ENCODE peak calls at places on chromosomes 12 and 14, in four cellular contexts. One of them, this sample, is unnamed.

GRCh38 chr14:22099942-22100763 is 426.5 kb upstream of the OR4E1 start:
- DNase-seq in K562: no peak
- DNase-seq in HepG2: peak; percentile 90
- DNase-seq in HCT116: peak; percentile 61
- DNase-seq in this sample: peak; percentile 70

GRCh38 chr12:56007892-56008471 is 10.9 kb downstream of the SUOX start:
- DNase-seq in HepG2: no peak
- DNase-seq in K562: no peak
- DNase-seq in HCT116: no peak
- DNase-seq in this sample: no peak

GRCh38 chr14:66572836-66573235 is 64.9 kb downstream of the GPHN start:
- DNase-seq in HepG2: no peak
- DNase-seq in HCT116: no peak
- DNase-seq in K562: no peak
- DNase-seq in this sample: no peak

GRCh38 chr14:57378661-57379060 is 11.7 kb upstream of the NAA30 start:
- DNase-seq in HepG2: no peak
- DNase-seq in K562: no peak
- DNase-seq in HCT116: no peak
- DNase-seq in this sample: no peak

GRCh38 chr12:56377310-56377988 is 14.8 kb upstream of the APOF start:
- DNase-seq in K562: peak; percentile 57
- DNase-seq in HepG2: no peak
- DNase-seq in HCT116: peak; percentile 12
- DNase-seq in this sample: no peak

GRCh38 chr12:120720234-120720968 is 5.2 kb upstream of the ACADS start:
- DNase-seq in K562: no peak
- DNase-seq in HepG2: no peak
- DNase-seq in HCT116: no peak
- DNase-seq in this sample: no peak

GRCh38 chr14:38808734-38809455 is 294.1 kb downstream of the SEC23A start:
- DNase-seq in HCT116: peak; percentile 1
- DNase-seq in K562: no peak
- DNase-seq in HepG2: peak; percentile 21
- DNase-seq in this sample: peak; percentile 60

GRCh38 chr12:70920251-70920851 is at the start of gene PTPRR:
- DNase-seq in HepG2: no peak
- DNase-seq in K562: no peak
- DNase-seq in HCT116: no peak
- DNase-seq in this sample: no peak

GRCh38 chr12:78864483-78865296 is at the start of gene SYT1:
- DNase-seq in HepG2: no peak
- DNase-seq in K562: no peak
- DNase-seq in HCT116: no peak
- DNase-seq in this sample: peak; percentile 56

GRCh38 chr14:69924181-69924580 is 45.0 kb downstream of the SMOC1 start:
- DNase-seq in K562: no peak
- DNase-seq in HCT116: no peak
- DNase-seq in HepG2: no peak
- DNase-seq in this sample: no peak

GRCh38 chr12:106564678-106565329 is 18.0 kb upstream of the RFX4 start:
- DNase-seq in HepG2: no peak
- DNase-seq in K562: no peak
- DNase-seq in HCT116: no peak
- DNase-seq in this sample: no peak

GRCh38 chr14:93880025-93880820 is 46.9 kb upstream of the FAM181A start:
- DNase-seq in HepG2: no peak
- DNase-seq in HCT116: no peak
- DNase-seq in K562: no peak
- DNase-seq in this sample: no peak
- TF ChIP-seq CEBPB in HepG2: no peak
- TF ChIP-seq CEBPB in HCT116: no peak
- TF ChIP-seq CEBPB in K562: no peak
- TF ChIP-seq CEBPB in this sample: no peak

GRCh38 chr14:104891664-104892500 is 26.8 kb downstream of the CEP170B start:
- DNase-seq in HCT116: no peak
- DNase-seq in K562: no peak
- DNase-seq in HepG2: no peak
- DNase-seq in this sample: no peak
- TF ChIP-seq ATF3 in HCT116: no peak
- TF ChIP-seq ATF3 in K562: no peak
- TF ChIP-seq ATF3 in HepG2: no peak
- TF ChIP-seq ATF3 in this sample: no peak

GRCh38 chr14:103002578-103003350 is 54.6 kb downstream of the CDC42BPB start:
- DNase-seq in HCT116: no peak
- DNase-seq in HepG2: peak; percentile 3
- DNase-seq in K562: peak; percentile 15
- DNase-seq in this sample: no peak
- TF ChIP-seq CEBPB in HCT116: no peak
- TF ChIP-seq CEBPB in HepG2: no peak
- TF ChIP-seq CEBPB in K562: no peak
- TF ChIP-seq CEBPB in this sample: no peak

GRCh38 chr14:104940526-104941150 is 16.0 kb downstream of the PLD4 start:
- DNase-seq in HCT116: no peak
- DNase-seq in K562: no peak
- DNase-seq in HepG2: no peak
- DNase-seq in this sample: no peak
- TF ChIP-seq ATF3 in HCT116: no peak
- TF ChIP-seq ATF3 in K562: no peak
- TF ChIP-seq ATF3 in HepG2: no peak
- TF ChIP-seq ATF3 in this sample: no peak

DNA sequence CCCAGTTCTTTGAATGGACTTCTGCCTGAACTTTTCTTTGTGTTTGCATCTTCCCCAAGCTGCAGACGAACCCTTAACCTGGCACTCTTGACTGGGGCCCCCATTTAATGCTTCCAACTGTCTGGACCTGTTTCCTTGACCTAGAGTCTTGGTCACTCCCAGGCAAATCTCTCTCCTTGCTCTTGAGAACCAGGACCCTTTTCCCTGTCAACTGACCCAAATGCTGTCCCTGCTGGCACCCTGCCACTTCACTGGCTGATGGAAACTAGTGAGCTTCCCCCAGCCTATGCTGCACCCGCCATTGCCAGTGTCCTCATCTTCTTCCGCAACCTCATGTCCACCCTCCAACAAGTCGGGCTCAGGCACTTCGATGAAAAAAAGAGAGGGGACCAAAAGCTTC is 79.5 kb downstream of the PRIMA1 start:
- DNase-seq in HCT116: no peak
- DNase-seq in K562: no peak
- DNase-seq in HepG2: no peak
- DNase-seq in this sample: no peak
- TF ChIP-seq CEBPB in HCT116: no peak
- TF ChIP-seq CEBPB in K562: no peak
- TF ChIP-seq CEBPB in HepG2: no peak
- TF ChIP-seq CEBPB in this sample: no peak

GRCh38 chr14:105665247-105665950 is 139.0 kb downstream of the TMEM121 start:
- DNase-seq in HepG2: no peak
- DNase-seq in K562: no peak
- DNase-seq in HCT116: no peak
- DNase-seq in this sample: no peak

GRCh38 chr14:105665951-105666277 is 139.5 kb downstream of the TMEM121 start:
- DNase-seq in K562: no peak
- DNase-seq in HCT116: no peak
- DNase-seq in HepG2: no peak
- DNase-seq in this sample: no peak

GRCh38 chr14:105659935-105660527 is 133.6 kb downstream of the TMEM121 start:
- DNase-seq in HCT116: no peak
- DNase-seq in HepG2: no peak
- DNase-seq in K562: no peak
- DNase-seq in this sample: no peak

GRCh38 chr14:105664691-105665090 is 138.3 kb downstream of the TMEM121 start:
- DNase-seq in K562: no peak
- DNase-seq in HCT116: no peak
- DNase-seq in HepG2: no peak
- DNase-seq in this sample: no peak

DNA sequence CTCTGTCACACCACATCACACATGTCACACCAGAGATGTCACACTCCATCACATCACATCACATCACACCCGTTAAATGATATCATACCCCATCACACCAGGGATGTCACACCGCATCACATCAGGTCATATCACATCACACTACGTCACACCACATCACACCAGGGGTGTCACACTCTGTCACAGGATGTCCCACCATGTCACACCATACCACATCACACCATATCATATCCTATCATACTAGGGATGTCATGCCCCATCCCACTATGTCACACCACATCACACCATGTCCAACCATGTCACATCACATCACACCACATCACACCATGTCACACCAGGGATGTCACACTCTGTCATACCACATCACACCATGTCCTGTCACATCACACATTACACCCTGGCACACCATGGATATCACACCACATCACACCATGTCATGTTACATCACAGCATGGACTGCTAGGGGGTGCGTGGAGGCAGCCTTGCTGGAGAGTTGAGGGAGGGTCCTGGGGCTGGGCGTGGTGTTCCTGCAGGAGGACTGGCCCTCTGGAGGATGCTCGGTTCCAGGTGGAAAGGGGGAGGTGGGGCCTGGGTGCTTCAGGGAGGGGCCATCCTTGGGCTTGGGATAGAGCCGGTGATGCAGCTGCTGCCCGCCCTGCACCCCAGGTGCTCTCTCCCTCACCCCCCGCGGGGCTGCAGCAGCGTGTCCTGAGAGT is 134.6 kb downstream of the TMEM121 start:
- DNase-seq in K562: no peak
- DNase-seq in HepG2: no peak
- DNase-seq in HCT116: no peak
- DNase-seq in this sample: no peak
- TF ChIP-seq ATF3 in K562: no peak
- TF ChIP-seq ATF3 in HepG2: no peak
- TF ChIP-seq ATF3 in HCT116: no peak
- TF ChIP-seq ATF3 in this sample: no peak